ENCODE peak calls at places on chromosomes 6 and 20, in six cellular contexts. P, R, U, I, Z and V are unnamed samples.

GRCh38 chr20:5000263-5001173 is 792 bp downstream of the SLC23A2 start:
- DNase-seq in R (peak; percentile 81), Z (peak; percentile 39), I (peak; percentile 55), P (peak; percentile 54), U (peak; percentile 39), V (peak; percentile 18)

GRCh38 chr20:46261456-46262253 is 46.6 kb downstream of the CDH22 start:
- DNase-seq in U (no peak), R (no peak), I (no peak), P (no peak), Z (no peak), V (no peak)

GRCh38 chr20:36591854-36592641 is 13.5 kb upstream of the RAB5IF start:
- DNase-seq in P (peak; percentile 54), Z (no peak), U (peak; percentile 33), R (no peak), I (no peak), V (no peak)

GRCh38 chr6:116286773-116287358 is 7.1 kb upstream of the TSPYL1 start:
- DNase-seq in U (no peak), P (no peak), R (no peak), Z (no peak), I (no peak), V (no peak)

GRCh38 chr20:7770578-7770977 is 169.7 kb downstream of the HAO1 start:
- DNase-seq in Z (no peak), I (no peak), U (no peak), P (no peak), R (no peak), V (no peak)

GRCh38 chr6:34147906-34148701 is 2.2 kb upstream of the GRM4 start:
- DNase-seq in R (peak; percentile 43), I (no peak), Z (no peak), U (no peak), P (peak; percentile 28), V (no peak)

GRCh38 chr6:64948261-64948660 is 758.8 kb downstream of the EYS start:
- DNase-seq in U (no peak), Z (no peak), P (no peak), I (no peak), R (no peak), V (no peak)

GRCh38 chr20:50567860-50568548 is 57.8 kb downstream of the PTPN1 start:
- DNase-seq in I (no peak), R (no peak), U (no peak), Z (no peak), P (peak; percentile 25), V (no peak)

GRCh38 chr6:137723273-137724017 is 143.6 kb upstream of the TNFAIP3 start:
- DNase-seq in Z (no peak), I (no peak), P (no peak), R (no peak), U (no peak), V (no peak)

GRCh38 chr6:118705799-118706481 is 54.5 kb upstream of the CEP85L start:
- DNase-seq in U (peak; percentile 29), R (no peak), I (no peak), P (peak; percentile 64), Z (no peak), V (no peak)

GRCh38 chr6:112040933-112041332 is 13.0 kb upstream of the CCN6 start:
- DNase-seq in I (no peak), Z (no peak), U (no peak), P (no peak), R (no peak), V (no peak)

GRCh38 chr20:58584881-58585752 is 66.0 kb upstream of the STX16 start:
- DNase-seq in P (no peak), R (peak; percentile 52), Z (no peak), I (no peak), U (no peak), V (no peak)

GRCh38 chr20:61436674-61437279 is 184.7 kb downstream of the CDH4 start:
- DNase-seq in I (no peak), Z (peak; percentile 40), R (no peak), P (peak; percentile 96), U (no peak), V (no peak)

GRCh38 chr20:4956200-4956810 is 45.0 kb downstream of the SLC23A2 start:
- DNase-seq in Z (no peak), U (no peak), P (no peak), R (no peak), I (no peak), V (no peak)

GRCh38 chr6:53734473-53735299 is 60.1 kb upstream of the LRRC1 start:
- DNase-seq in R (no peak), P (peak; percentile 74), I (no peak), Z (no peak), U (no peak), V (no peak)

GRCh38 chr6:163707385-163708355 is 293.2 kb downstream of the QKI start:
- DNase-seq in Z (no peak), U (no peak), R (no peak), I (no peak), P (no peak), V (no peak)

GRCh38 chr20:21490105-21490504 is 23.8 kb downstream of the NKX2-2 start:
- DNase-seq in Z (no peak), U (no peak), R (no peak), P (no peak), I (no peak), V (no peak)
- TF ChIP-seq CTCF in Z (no peak), U (no peak), R (no peak), P (peak; percentile 47), I (no peak), V (no peak)

GRCh38 chr6:110528051-110528929 is 51.9 kb upstream of the SLC22A16 start:
- DNase-seq in R (no peak), I (peak; percentile 43), P (no peak), Z (peak; percentile 27), U (peak; percentile 27), V (no peak)
- H3K27ac ChIP-seq in R (peak overlapping the region; percentile 18), I (no peak overlapping the region), P (no peak overlapping the region), Z (peak overlapping the region; percentile 21), U (peak overlapping the region; percentile 31), V (no peak overlapping the region)

DNA sequence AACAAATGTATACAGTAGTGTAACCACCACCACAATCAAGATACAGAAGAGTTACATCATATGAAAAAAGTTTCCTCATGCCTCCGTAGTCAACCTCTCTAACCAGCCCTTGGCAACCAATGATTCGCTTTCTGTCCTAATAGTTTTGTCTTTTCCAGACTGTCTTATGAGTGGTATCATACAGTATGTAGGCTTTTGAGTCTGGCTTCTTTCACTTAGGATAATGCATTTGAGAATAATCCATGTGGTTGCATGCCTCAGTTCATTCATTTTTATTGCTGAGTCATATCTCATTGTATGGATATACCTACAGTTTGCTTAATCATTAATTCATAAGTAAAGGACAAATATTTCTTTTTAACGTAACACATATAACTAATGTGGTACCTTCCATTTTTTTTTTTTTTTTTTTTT is 86.4 kb upstream of the RIPOR2 start:
- DNase-seq in U (no peak), Z (no peak), I (no peak), R (no peak), P (no peak), V (no peak)
- H3K4me1 ChIP-seq in U (no peaks in the 10 kb centered on the region), Z (no peaks in the 10 kb centered on the region), I (no peaks in the 10 kb centered on the region), R (no peaks in the 10 kb centered on the region), P (peaks cover 2% of the 10 kb centered on the region), V (no peaks in the 10 kb centered on the region)

GRCh38 chr20:63857751-63858392 is 3.4 kb upstream of the ABHD16B start:
- DNase-seq in Z (no peak), U (peak; percentile 51), I (peak; percentile 81), R (no peak), P (no peak), V (no peak)

GRCh38 chr20:63859166-63859699 is 2.1 kb upstream of the ABHD16B start:
- DNase-seq in P (no peak), Z (no peak), U (no peak), I (no peak), R (no peak), V (no peak)

GRCh38 chr20:63860325-63861051 is 810 bp upstream of the ABHD16B start:
- DNase-seq in U (no peak), R (no peak), Z (no peak), P (no peak), I (no peak), V (no peak)

GRCh38 chr20:63856111-63856511 is 5.2 kb upstream of the ABHD16B start:
- DNase-seq in Z (no peak), P (peak; percentile 65), U (no peak), R (no peak), I (peak; percentile 52), V (no peak)

DNA sequence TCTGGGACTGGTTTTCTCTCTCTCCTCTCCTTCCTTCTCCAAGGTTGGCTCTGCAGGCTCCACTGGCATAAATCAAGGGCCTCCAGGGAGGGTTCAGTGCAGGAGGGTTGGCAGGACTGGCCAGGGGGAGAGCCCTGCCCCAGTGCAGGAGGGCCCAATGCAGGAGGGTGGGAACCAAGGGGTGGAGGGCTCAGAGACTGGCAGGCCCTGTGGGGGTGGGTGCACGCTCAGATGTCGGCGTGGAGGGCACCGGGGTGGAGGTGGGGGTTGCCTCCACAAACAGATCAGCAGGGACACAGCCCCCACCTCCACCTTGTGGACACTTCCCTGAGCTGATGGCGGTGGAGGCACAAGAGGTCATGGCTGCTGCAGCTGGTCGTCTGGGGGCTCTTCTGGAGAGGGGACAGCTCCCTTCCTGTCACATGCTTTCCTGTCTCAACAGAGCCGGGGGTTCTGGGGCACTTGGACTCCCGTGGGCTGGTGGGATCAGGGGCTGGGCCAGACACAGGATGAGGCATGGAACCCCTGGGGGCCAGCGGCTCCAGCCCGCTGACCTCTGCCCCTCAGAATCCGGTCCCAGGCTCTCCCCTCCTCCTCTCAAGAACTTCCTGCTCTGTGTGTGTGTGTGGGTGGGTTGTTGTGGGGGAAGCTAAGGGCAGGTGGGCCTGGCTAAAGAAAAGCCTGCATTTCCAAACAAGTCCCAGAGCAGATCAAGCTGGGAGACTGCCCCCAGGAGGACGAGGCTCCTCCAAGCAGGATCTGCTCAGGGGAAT is 2.7 kb upstream of the ABHD16B start:
- DNase-seq in U (peak; percentile 53), I (peak; percentile 70), P (peak; percentile 66), Z (no peak), R (no peak), V (no peak)
- TF ChIP-seq CTCF in U (peak; percentile 27), I (peak; percentile 35), P (peak; percentile 55), Z (no peak), R (no peak), V (no peak)

DNA sequence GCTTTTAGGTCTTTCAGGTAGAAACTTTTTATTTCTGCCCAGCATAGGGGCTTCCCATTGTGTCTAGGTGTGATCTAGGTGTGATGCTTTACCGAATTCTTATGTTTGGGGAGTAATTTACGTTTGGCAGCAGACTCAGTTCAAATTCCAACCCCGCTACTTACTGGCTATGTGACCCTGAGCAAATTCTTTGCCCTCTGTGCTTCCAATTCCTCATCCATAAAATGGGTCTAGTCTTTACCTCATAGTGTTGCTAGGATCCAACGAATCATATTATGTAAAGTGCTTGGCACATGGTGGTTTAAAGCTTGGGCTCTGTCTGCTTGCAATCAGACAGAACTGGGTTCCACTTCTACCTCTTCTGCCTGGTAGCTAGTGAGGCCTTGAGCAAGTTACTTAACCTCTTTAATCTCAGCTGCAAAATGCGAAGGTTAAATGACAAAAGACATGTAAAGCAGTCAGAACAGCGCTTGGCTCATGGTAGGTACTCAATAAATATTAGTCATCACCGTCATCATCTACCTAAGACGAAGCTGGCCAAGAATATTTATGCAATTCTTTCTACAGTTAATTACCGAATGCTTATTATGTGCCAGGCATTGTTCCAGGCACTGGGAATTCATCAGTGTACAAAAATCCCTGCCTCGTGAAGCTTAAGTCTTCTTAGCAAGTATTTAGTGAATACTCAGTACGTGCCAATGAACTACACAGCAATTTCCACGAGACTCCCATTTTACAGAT is 1.0 kb downstream of the NSFL1C start:
- DNase-seq in R (no peak), Z (no peak), P (no peak), I (no peak), U (no peak), V (no peak)
- H3K27ac ChIP-seq in R (peak overlapping the region; percentile 87), Z (peak overlapping the region; percentile 85), P (no peak overlapping the region), I (no peak overlapping the region), U (peak overlapping the region; percentile 81), V (peak overlapping the region; percentile 89)